ENCODE peak calls at places on chromosomes 2 and 18, in four cellular contexts. T is GM10248, I is DND-41, B is coronary artery. U is an unnamed sample.

GRCh38 chr2:229489016-229489415 is 217.9 kb upstream of the PID1 start:
- DNase-seq in T (no peak), I (no peak), B (no peak), U (peak)

GRCh38 chr2:66874411-66874810 is 439.5 kb downstream of the MEIS1 start:
- DNase-seq in T (no peak), I (no peak), B (no peak), U (no peak)

GRCh38 chr2:6808426-6808825 is 57.3 kb downstream of the CMPK2 start:
- DNase-seq in T (no peak), I (no peak), B (no peak), U (no peak)

GRCh38 chr2:81196383-81196851 is 891.9 kb upstream of the LRRTM1 start:
- DNase-seq in T (no peak), I (no peak), B (no peak), U (no peak)

GRCh38 chr2:98158305-98158704 is 71.3 kb downstream of the VWA3B start:
- DNase-seq in T (no peak), I (no peak), B (no peak), U (no peak)

GRCh38 chr2:231926761-231927565 is 767 bp upstream of the NPPC start:
- DNase-seq in T (peak), I (no peak), B (peak), U (no peak)

GRCh38 chr2:72144412-72144745 is 3.3 kb downstream of the CYP26B1 start:
- DNase-seq in T (no peak), I (no peak), B (peak), U (no peak)

GRCh38 chr2:232534940-232535735 is 4.4 kb upstream of the CHRNG start:
- DNase-seq in T (no peak), I (no peak), B (no peak), U (no peak)

GRCh38 chr2:168467729-168468128 is 11.7 kb downstream of the CERS6 start:
- DNase-seq in T (no peak), I (no peak), B (no peak), U (no peak)

GRCh38 chr18:9828794-9829712 is 56.7 kb upstream of the TXNDC2 start:
- DNase-seq in T (no peak), I (no peak), B (no peak), U (no peak)

GRCh38 chr2:157476915-157477709 is 33.2 kb upstream of the CYTIP start:
- DNase-seq in T (no peak), I (no peak), B (no peak), U (no peak)

GRCh38 chr2:234564719-234565118 is 67.8 kb upstream of the ARL4C start:
- DNase-seq in T (no peak), I (no peak), B (no peak), U (peak)

GRCh38 chr2:46815121-46815802 is 100.3 kb downstream of the MCFD2 start:
- DNase-seq in T (no peak), I (no peak), B (no peak), U (no peak)

GRCh38 chr2:217820066-217820819 is 182.6 kb downstream of the TNS1 start:
- DNase-seq in T (no peak), I (no peak), B (no peak), U (no peak)

GRCh38 chr2:46471002-46471583 is 8.3 kb upstream of the TMEM247 start:
- DNase-seq in T (no peak), I (no peak), B (peak), U (no peak)

GRCh38 chr2:105888625-105889024 is 143.9 kb downstream of the NCK2 start:
- DNase-seq in T (no peak), I (peak), B (peak), U (no peak)

GRCh38 chr18:2134364-2134763 is 436.9 kb downstream of the METTL4 start:
- DNase-seq in T (no peak), I (no peak), B (no peak), U (no peak)
- TF ChIP-seq CTCF in T (no peak), I (no peak), B (no peak), U (no peak)

DNA sequence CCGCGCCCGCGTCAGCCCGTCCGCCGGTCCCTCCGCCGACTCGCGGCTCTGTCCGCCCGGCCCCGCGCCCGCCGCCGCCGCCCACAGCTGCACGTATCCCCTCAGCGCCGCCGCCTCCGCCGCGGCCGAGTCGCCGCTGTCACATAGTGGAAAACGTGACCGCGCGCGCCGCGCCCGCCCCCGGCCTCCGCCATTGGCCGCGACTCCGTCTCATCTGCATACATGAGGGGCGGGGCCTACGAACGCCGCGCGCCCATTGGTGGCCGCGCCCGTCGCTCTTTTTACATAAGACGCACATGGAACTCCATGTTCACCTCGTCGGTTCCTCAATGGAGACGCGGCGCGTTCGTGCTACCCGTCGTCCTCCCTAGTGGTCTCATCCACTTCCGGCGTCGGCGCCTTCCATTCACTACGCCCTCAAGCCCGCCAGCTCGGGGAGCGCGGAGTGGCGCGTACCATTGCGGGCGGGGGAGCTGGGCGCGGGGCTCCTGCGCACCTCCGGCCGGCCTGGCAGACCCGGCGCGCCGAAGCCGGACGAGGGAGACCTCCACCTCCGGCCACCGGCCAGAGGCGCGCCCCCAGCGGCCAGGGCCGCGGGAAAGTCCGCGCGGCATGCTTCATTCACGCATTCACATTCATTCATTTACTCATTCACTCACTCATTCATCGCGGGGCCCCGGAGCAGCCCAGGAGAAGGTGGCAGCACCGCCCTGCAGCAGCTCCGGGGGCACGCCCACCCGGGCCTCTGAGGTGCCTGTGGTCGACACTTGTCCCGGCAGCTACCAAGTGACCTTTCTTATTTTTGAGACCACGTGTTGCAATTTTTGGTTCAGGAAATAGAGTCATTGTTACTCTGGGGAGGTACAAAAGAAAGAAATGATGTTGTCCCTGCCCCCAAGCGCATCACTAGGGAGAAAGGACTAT is 502 bp upstream of the PER2 start:
- DNase-seq in T (peak), I (peak), B (peak), U (peak)
- TF ChIP-seq CTCF in T (peak), I (no peak), B (no peak), U (peak)

DNA sequence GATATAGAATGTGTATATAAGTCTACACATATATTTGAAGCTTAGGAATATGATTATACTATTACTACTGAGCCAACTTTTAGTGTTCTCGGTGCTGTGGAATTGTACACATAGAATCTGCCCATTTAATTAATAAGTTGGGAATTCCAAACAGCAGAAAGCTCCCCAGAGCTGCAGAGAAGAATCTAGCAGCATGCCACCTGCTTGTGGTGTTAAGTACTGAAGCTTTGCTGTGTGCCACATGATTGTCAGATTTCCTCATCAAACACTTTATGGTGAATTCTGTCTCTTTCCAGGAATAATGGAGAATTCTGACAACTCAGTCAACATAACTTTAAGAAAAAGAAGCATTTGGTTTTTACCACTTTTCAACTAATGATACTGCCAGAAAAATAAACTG is 117.8 kb downstream of the WDSUB1 start:
- DNase-seq in T (no peak), I (no peak), B (no peak), U (no peak)
- TF ChIP-seq CTCF in T (no peak), I (peak), B (no peak), U (peak)

GRCh38 chr2:162316590-162316989 is 1.9 kb downstream of the IFIH1 start:
- DNase-seq in T (no peak), I (no peak), B (no peak), U (no peak)

GRCh38 chr2:162317058-162317742 is 1.3 kb downstream of the IFIH1 start:
- DNase-seq in T (no peak), I (no peak), B (no peak), U (no peak)

GRCh38 chr2:162317910-162318279 is 589 bp downstream of the IFIH1 start:
- DNase-seq in T (no peak), I (peak), B (peak), U (no peak)

GRCh38 chr2:162312853-162313252 is 5.6 kb downstream of the IFIH1 start:
- DNase-seq in T (no peak), I (no peak), B (no peak), U (no peak)

GRCh38 chr2:162318280-162319222 is at the start of gene IFIH1:
- DNase-seq in T (peak), I (peak), B (peak), U (peak)
- TF ChIP-seq CTCF in T (peak), I (peak), B (no peak), U (peak)

DNA sequence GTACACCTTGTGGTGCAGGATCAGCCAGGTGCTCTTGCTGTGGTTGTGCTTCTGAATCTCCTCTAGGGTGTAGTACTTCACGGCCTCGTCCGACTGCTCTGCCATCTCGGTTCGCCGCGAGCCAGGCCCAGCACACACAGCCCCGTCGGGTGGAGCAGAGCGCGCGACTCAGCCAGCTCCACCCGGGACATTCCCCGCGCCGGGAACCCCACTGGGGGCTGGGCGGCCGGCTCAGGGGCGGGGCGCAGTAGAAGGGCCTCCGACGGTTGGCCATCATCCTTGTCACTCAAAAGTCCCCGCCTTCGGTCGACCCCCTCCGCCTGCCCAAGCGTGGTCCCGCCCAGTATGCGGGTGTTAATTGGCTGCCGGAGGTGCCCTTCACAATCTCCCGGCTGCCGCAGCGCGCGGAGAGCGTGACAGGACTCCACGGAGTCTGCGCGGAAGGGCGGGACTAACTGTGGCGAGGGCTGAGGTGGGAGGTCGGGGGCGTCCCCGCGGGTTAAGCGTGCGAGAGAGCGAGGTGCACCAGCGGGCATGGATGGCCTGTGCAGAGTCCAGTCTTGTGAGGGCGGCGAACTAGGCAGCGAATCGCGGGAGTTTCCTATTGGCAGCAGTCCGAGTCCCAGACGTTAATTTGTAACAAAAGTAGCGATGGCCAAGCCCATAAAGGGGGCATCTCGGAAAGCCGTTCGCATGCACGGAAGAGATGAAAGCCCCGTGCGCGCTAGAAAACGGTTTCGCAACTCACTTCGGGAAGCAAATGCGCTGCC is at the start of gene CYB5A:
- DNase-seq in T (peak), I (peak), B (peak), U (peak)
- TF ChIP-seq CTCF in T (no peak), I (peak), B (no peak), U (no peak)

DNA sequence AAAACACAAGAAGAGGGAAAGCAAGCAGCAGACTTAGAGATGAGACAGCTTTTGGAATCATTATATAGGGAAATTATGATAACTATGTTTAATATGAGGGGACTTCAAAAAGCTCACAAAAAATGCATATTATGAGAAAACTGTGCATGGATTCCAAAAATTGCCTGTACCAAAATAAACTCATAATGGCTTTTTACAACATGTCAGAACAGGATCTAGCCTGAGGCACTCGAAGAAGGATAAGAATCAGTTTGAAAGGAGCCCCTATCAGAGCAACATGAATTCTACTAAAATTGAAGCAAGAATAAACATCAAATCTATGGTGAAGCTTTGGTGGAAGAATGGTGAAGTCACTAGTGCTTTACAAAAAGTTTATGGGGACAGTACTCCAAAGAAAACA is 187.4 kb downstream of the RDH14 start:
- DNase-seq in T (no peak), I (no peak), B (no peak), U (no peak)
- TF ChIP-seq CTCF in T (no peak), I (no peak), B (no peak), U (no peak)

GRCh38 chr2:73640537-73640936 is 1.7 kb downstream of the NAT8 start:
- DNase-seq in T (no peak), I (no peak), B (no peak), U (no peak)
- TF ChIP-seq CTCF in T (no peak), I (no peak), B (no peak), U (no peak)

DNA sequence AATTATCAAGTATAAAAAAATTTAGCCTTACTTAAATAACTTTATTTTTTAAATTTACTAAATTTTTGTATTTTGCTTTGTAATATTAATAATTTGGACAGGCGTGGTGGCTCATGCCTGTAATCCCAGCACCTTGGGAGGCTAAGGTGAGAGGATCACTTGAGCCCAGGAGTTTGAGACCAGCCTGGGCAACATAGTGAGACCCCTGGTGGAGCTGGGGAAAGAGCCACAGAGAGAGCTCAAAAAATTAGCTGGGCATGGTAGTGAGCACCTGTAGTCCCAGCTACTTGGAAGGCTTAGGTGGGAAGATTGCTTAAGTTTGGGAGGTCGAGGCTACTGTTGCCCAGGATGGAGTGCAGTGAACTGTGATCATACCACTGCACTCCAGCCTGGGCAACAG is 143.5 kb downstream of the B3GNT2 start:
- DNase-seq in T (no peak), I (no peak), B (no peak), U (no peak)
- TF ChIP-seq CTCF in T (no peak), I (no peak), B (no peak), U (no peak)